ENCODE peak calls at places on chromosomes 11 and 22, in nine cellular contexts. W, Q, U, V, X, O, G, R and J are unnamed samples.

GRCh38 chr22:38172016-38172431 is 9.6 kb downstream of the PLA2G6 start:
- DNase-seq in W (no peak), Q (no peak), U (no peak), V (no peak), X (no peak), O (no peak), G (no peak), R (peak), J (no peak)

GRCh38 chr11:128297111-128297651 is 290.2 kb downstream of the ETS1 start:
- DNase-seq in W (no peak), Q (no peak), U (no peak), V (no peak), X (no peak), O (no peak), G (no peak), R (no peak), J (no peak)

GRCh38 chr11:5690736-5691135 is 1.1 kb downstream of the TRIM22 start:
- DNase-seq in W (no peak), Q (no peak), U (peak), V (no peak), X (no peak), O (peak), G (no peak), R (no peak), J (peak)

GRCh38 chr11:10522276-10522675 is 18.7 kb downstream of the RNF141 start:
- DNase-seq in W (no peak), Q (no peak), U (no peak), V (no peak), X (no peak), O (no peak), G (no peak), R (no peak), J (no peak)

GRCh38 chr11:6655790-6656580 is at the start of gene DCHS1:
- DNase-seq in W (no peak), Q (no peak), U (peak), V (peak), X (no peak), O (no peak), G (peak), R (no peak), J (no peak)

GRCh38 chr11:1672613-1673400 is 24.2 kb upstream of the KRTAP5-6 start:
- DNase-seq in W (no peak), Q (no peak), U (no peak), V (no peak), X (no peak), O (no peak), G (no peak), R (no peak), J (no peak)

GRCh38 chr11:102994101-102994500 is 38.6 kb upstream of the MMP13 start:
- DNase-seq in W (no peak), Q (no peak), U (no peak), V (no peak), X (no peak), O (no peak), G (no peak), R (no peak), J (no peak)

GRCh38 chr11:44313701-44314489 is 4.0 kb upstream of the ALX4 start:
- DNase-seq in W (no peak), Q (no peak), U (no peak), V (peak), X (no peak), O (peak), G (no peak), R (peak), J (no peak)

GRCh38 chr22:46003271-46004091 is 26.5 kb upstream of the WNT7B start:
- DNase-seq in W (no peak), Q (no peak), U (no peak), V (no peak), X (no peak), O (no peak), G (no peak), R (no peak), J (no peak)

GRCh38 chr11:4766420-4767043 is 3.2 kb downstream of the OR51F1 start:
- DNase-seq in W (no peak), Q (no peak), U (no peak), V (no peak), X (no peak), O (no peak), G (no peak), R (no peak), J (no peak)

GRCh38 chr11:29321293-29322132 is 695.3 kb downstream of the KCNA4 start:
- DNase-seq in W (no peak), Q (peak), U (peak), V (no peak), X (no peak), O (peak), G (no peak), R (peak), J (no peak)